ENCODE peak calls at places on chromosomes 3 and 15, in five cellular contexts. X is stomach; O is heart left ventricle; I is hepatocyte; Z is effector memory CD4-positive, alpha-beta T cell. Y is an unnamed sample.

GRCh38 chr15:66882251-66883020 is 180.4 kb downstream of the SMAD6 start:
- DNase-seq in X (no peak), O (peak; percentile 63), I (no peak), Z (no peak), Y (peak; percentile 42)

GRCh38 chr15:57861805-57862586 is 155.5 kb downstream of the POLR2M start:
- DNase-seq in X (no peak), O (no peak), I (peak; percentile 55), Z (no peak), Y (peak; percentile 91)

GRCh38 chr15:60740787-60741354 is 261.9 kb upstream of the ICE2 start:
- DNase-seq in X (no peak), O (no peak), I (peak; percentile 12), Z (no peak), Y (no peak)

GRCh38 chr3:112132975-112133448 is at the start of gene GCSAM:
- DNase-seq in X (no peak), O (peak; percentile 43), I (no peak), Z (peak; percentile 48), Y (no peak)

GRCh38 chr3:53085476-53085875 is 39.6 kb upstream of the SFMBT1 start:
- DNase-seq in X (no peak), O (no peak), I (no peak), Z (no peak), Y (no peak)

GRCh38 chr3:152531717-152532116 is 263.0 kb downstream of the MBNL1 start:
- DNase-seq in X (no peak), O (no peak), I (no peak), Z (no peak), Y (no peak)

GRCh38 chr15:48176097-48176496 is 2.0 kb downstream of the MYEF2 start:
- DNase-seq in X (no peak), O (no peak), I (no peak), Z (no peak), Y (no peak)

GRCh38 chr3:166190360-166190759 is 353.1 kb upstream of the BCHE start:
- DNase-seq in X (no peak), O (no peak), I (peak; percentile 26), Z (no peak), Y (no peak)

GRCh38 chr15:84766461-84767005 is 18.1 kb downstream of the ZNF592 start:
- DNase-seq in X (no peak), O (no peak), I (no peak), Z (no peak), Y (no peak)

GRCh38 chr3:30258426-30259392 is 347.7 kb upstream of the TGFBR2 start:
- DNase-seq in X (no peak), O (no peak), I (peak; percentile 53), Z (no peak), Y (no peak)

GRCh38 chr3:49341996-49342395 is 2.1 kb upstream of the USP4 start:
- DNase-seq in X (no peak), O (no peak), I (no peak), Z (no peak), Y (no peak)
- H3K4me1 ChIP-seq in X (peaks cover 52% of the 10 kb centered on the region), O (peaks cover 10% of the 10 kb centered on the region), I (peaks cover 9% of the 10 kb centered on the region), Z (peaks cover 28% of the 10 kb centered on the region), Y (peaks cover 40% of the 10 kb centered on the region)

GRCh38 chr15:41521614-41522013 is 8.0 kb upstream of the LTK start:
- DNase-seq in X (no peak), O (no peak), I (no peak), Z (no peak), Y (no peak)

GRCh38 chr15:41517895-41518449 is 4.3 kb upstream of the LTK start:
- DNase-seq in X (no peak), O (no peak), I (no peak), Z (no peak), Y (no peak)

GRCh38 chr15:41523097-41523496 is 9.5 kb upstream of the LTK start:
- DNase-seq in X (no peak), O (no peak), I (no peak), Z (no peak), Y (no peak)

DNA sequence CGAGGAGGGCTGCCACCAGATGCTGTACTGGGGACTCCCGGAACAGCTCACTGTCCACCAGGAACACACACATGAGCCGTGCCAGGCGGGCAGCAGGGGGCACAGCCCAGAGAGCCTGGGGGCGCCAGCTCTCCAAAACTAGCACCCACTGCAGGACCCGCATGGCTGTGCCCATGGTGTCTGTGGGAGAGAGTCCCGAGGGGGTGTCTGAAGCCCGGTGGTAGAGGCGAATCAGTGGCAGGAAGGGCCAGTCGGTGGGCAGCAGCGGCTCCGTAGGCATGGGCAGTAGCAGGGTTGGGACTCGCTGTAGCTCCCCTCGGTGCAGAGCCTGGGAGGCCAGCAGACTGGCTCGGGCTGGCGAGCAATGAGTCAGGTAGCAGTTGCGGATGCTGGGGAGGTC is 7.0 kb upstream of the LTK start:
- DNase-seq in X (no peak), O (no peak), I (no peak), Z (no peak), Y (no peak)
- H3K36me3 ChIP-seq in X (peaks cover 5% of the 10 kb centered on the region), O (peaks cover 55% of the 10 kb centered on the region), I (no peaks in the 10 kb centered on the region), Z (peaks cover 3% of the 10 kb centered on the region), Y (no peaks in the 10 kb centered on the region)

GRCh38 chr3:128808672-128809071 is 70.7 kb upstream of the ACAD9 start:
- DNase-seq in X (no peak), O (no peak), I (no peak), Z (no peak), Y (no peak)
- H3K4me1 ChIP-seq in X (peaks cover 52% of the 10 kb centered on the region), O (peaks cover 43% of the 10 kb centered on the region), I (no peaks in the 10 kb centered on the region), Z (peaks cover 7% of the 10 kb centered on the region), Y (peaks cover 40% of the 10 kb centered on the region)

DNA sequence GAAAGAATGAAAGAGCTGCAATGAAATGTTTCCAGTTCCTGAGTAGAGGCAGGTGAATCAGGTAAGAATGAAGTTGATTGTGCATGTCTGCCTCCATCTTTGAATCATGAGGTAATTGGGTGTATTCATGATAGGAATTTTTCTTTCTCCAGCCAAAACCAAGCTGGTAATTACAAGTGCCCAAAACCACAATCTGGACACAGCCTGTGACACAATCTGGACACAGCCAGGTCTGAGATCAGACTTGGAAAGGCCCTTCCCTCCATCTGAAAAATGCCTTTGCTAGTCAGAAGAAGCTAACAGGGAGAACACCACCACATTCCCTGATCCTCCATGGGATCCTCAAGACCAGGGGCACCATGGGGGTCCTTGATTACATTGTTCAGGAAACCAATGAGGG is 338.5 kb upstream of the THBS1 start:
- DNase-seq in X (no peak), O (peak; percentile 28), I (no peak), Z (no peak), Y (no peak)
- H3K36me3 ChIP-seq in X (no peaks in the 10 kb centered on the region), O (no peaks in the 10 kb centered on the region), I (no peaks in the 10 kb centered on the region), Z (no peaks in the 10 kb centered on the region), Y (no peaks in the 10 kb centered on the region)

GRCh38 chr3:17190353-17191078 is 305.8 kb downstream of the PLCL2 start:
- DNase-seq in X (no peak), O (no peak), I (no peak), Z (no peak), Y (no peak)

GRCh38 chr3:17192995-17193394 is 308.2 kb downstream of the PLCL2 start:
- DNase-seq in X (no peak), O (no peak), I (no peak), Z (no peak), Y (no peak)

GRCh38 chr3:17188378-17188777 is 303.6 kb downstream of the PLCL2 start:
- DNase-seq in X (no peak), O (no peak), I (no peak), Z (no peak), Y (no peak)

GRCh38 chr3:17183951-17184550 is 299.3 kb downstream of the PLCL2 start:
- DNase-seq in X (no peak), O (no peak), I (no peak), Z (no peak), Y (peak; percentile 12)

DNA sequence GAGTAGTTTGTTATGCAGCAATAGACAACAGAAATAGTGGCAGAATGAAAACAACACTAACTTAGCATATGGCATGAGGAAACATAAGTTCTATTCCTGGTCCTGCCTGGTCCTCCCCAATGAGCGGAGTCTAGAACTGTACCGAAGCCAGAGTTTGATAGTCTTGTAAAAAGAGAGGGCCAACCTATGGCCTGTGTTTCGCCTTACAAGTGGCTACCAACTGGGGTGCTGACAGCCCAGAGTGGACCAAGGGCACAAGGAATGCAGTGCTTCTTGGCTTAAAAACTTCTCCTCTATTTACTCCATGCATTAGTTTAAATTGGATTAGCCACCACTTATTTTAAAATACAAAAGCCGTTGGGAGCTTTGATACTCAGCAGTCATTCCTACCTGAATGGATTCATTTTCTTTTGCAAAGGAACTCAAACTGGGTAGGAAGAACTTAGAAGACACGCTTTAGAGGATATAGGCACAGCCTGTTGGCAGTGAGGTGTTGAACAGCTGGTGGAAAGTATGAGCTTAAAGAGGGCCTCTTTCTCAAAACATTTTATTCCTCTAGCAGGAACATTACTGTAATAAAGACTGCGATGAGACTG is 302.9 kb downstream of the PLCL2 start:
- DNase-seq in X (no peak), O (no peak), I (no peak), Z (no peak), Y (no peak)
- H3K4me1 ChIP-seq in X (no peaks in the 10 kb centered on the region), O (peaks cover 5% of the 10 kb centered on the region), I (peaks cover under 1% of the 10 kb centered on the region), Z (no peaks in the 10 kb centered on the region), Y (no peaks in the 10 kb centered on the region)

DNA sequence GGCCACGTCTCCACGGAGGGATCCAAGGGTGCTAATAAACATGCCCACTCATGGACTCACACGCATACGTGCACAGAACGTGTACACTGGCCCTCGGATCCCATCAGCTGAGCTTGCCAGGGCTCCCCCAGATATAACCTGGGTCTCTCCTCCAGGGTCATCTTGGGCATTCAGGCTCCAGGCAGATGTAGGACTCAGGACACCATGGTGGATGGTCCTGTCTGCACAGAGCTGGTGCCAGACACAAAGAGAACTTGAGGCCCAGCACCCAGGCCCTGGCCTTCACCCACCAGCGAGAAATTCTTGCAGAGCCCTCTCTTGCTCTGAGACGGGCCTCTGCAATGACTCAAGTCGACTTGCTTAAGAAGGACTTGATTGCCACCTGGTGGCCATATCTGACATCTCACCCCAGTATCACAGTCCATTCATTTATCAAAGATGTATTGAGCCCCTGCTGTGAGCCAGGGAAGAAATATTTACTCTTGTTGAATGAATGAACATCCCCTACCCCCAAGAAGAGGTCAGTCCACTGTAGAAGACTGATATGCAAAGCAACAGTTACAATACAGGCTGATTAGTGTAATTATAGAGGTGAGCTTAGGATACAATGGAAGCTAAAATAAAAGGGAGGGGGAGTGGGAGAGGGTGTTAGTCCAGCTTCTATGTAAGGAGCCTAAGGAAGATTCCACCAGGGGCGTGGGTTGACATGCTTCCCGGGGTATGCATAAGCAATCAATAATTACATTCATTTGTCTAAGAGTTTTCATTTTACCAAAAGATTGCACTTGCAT is 34.2 kb upstream of the VPS8 start:
- DNase-seq in X (peak; percentile 95), O (peak; percentile 91), I (peak; percentile 93), Z (peak; percentile 66), Y (peak; percentile 85)
- H3K36me3 ChIP-seq in X (no peaks in the 10 kb centered on the region), O (no peaks in the 10 kb centered on the region), I (no peaks in the 10 kb centered on the region), Z (no peaks in the 10 kb centered on the region), Y (no peaks in the 10 kb centered on the region)

DNA sequence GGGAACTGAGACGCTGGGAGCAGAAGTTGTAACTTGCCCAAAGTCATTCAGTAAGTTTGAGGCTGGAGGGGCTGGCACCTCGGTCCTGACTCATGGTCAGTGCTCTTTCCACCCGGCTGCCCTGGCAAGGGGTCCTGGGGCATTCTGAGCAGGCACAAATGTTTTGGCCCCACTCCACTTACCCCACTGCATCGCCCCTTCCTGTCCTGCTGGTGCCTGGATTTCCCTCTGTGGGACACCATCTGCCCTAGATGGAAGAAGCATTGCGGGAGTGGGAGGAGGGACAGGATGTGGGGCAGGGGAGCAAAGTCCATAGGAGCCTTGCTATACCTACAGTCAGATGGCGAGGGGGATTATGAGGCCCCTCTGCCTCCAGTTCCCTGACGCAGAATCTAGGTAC is 4.5 kb downstream of the CORO2B start:
- DNase-seq in X (no peak), O (no peak), I (no peak), Z (no peak), Y (no peak)
- H3K4me1 ChIP-seq in X (peaks cover 17% of the 10 kb centered on the region), O (peaks cover 22% of the 10 kb centered on the region), I (peaks cover 6% of the 10 kb centered on the region), Z (no peaks in the 10 kb centered on the region), Y (peaks cover 14% of the 10 kb centered on the region)

Y was measured in endothelial cell of umbilical vein.